ENCODE peak calls at places on chromosomes 5 and 9, in four cellular contexts. N, Q, W and F are unnamed samples.
A peak's percentile ranks its signal among the peaks of the same experiment; 100 is the strongest.

GRCh38 chr5:95924720-95925119 is 36.9 kb downstream of the ELL2 start:
- DNase-seq in N (peak; percentile 92), Q (peak; percentile 89), W (peak; percentile 51), F (no peak)

GRCh38 chr9:93126825-93127368 is 7.2 kb downstream of the NINJ1 start:
- DNase-seq in N (peak; percentile 32), Q (no peak), W (no peak), F (no peak)

GRCh38 chr9:125536184-125537152 is 170.5 kb downstream of the MAPKAP1 start:
- DNase-seq in N (peak; percentile 58), Q (no peak), W (no peak), F (no peak)

GRCh38 chr9:120946259-120946658 is 19.7 kb upstream of the TRAF1 start:
- DNase-seq in N (peak; percentile 42), Q (no peak), W (no peak), F (no peak)

GRCh38 chr9:124110307-124110915 is 98.8 kb downstream of the LHX2 start:
- DNase-seq in N (peak; percentile 71), Q (peak; percentile 62), W (no peak), F (peak; percentile 72)

GRCh38 chr9:12464910-12465512 is 228.2 kb upstream of the TYRP1 start:
- DNase-seq in N (peak; percentile 20), Q (peak; percentile 28), W (no peak), F (peak; percentile 30)

GRCh38 chr5:31921852-31922305 is 252.2 kb downstream of the GOLPH3 start:
- DNase-seq in N (peak; percentile 84), Q (no peak), W (no peak), F (no peak)

GRCh38 chr9:121019282-121019681 is 30.8 kb downstream of the C5 start:
- DNase-seq in N (no peak), Q (no peak), W (no peak), F (no peak)

GRCh38 chr5:114097570-114097969 is 264.3 kb upstream of the KCNN2 start:
- DNase-seq in N (no peak), Q (no peak), W (no peak), F (no peak)

GRCh38 chr9:120996409-120996808 is 53.7 kb downstream of the C5 start:
- DNase-seq in N (no peak), Q (no peak), W (no peak), F (no peak)

GRCh38 chr9:128369024-128369706 is 2.0 kb upstream of the URM1 start:
- DNase-seq in N (no peak), Q (no peak), W (no peak), F (no peak)

GRCh38 chr5:59587489-59588337 is 305.8 kb downstream of the PDE4D start:
- DNase-seq in N (peak; percentile 60), Q (no peak), W (no peak), F (no peak)
- H3K4me3 ChIP-seq in N (peak overlapping the region; percentile 10), Q (no peak overlapping the region), W (no peak overlapping the region), F (no peak overlapping the region)

GRCh38 chr9:133386338-133386737 is 10.2 kb downstream of the STKLD1 start:
- DNase-seq in N (no peak), Q (no peak), W (no peak), F (no peak)
- H3K4me3 ChIP-seq in N (no peak overlapping the region), Q (no peak overlapping the region), W (no peak overlapping the region), F (no peak overlapping the region)

GRCh38 chr9:89477811-89478583 is 19.9 kb downstream of the SEMA4D start:
- DNase-seq in N (peak; percentile 84), Q (peak; percentile 47), W (no peak), F (peak; percentile 97)

GRCh38 chr9:89476546-89476945 is 21.4 kb downstream of the SEMA4D start:
- DNase-seq in N (no peak), Q (no peak), W (no peak), F (no peak)

GRCh38 chr9:89478821-89479668 is 18.9 kb downstream of the SEMA4D start:
- DNase-seq in N (no peak), Q (no peak), W (no peak), F (no peak)

GRCh38 chr9:89475891-89476440 is 21.9 kb downstream of the SEMA4D start:
- DNase-seq in N (no peak), Q (no peak), W (no peak), F (no peak)

GRCh38 chr9:89477395-89477794 is 20.5 kb downstream of the SEMA4D start:
- DNase-seq in N (no peak), Q (no peak), W (no peak), F (no peak)
- H3K4me3 ChIP-seq in N (no peak overlapping the region), Q (no peak overlapping the region), W (no peak overlapping the region), F (peak overlapping the region; percentile 29)

DNA sequence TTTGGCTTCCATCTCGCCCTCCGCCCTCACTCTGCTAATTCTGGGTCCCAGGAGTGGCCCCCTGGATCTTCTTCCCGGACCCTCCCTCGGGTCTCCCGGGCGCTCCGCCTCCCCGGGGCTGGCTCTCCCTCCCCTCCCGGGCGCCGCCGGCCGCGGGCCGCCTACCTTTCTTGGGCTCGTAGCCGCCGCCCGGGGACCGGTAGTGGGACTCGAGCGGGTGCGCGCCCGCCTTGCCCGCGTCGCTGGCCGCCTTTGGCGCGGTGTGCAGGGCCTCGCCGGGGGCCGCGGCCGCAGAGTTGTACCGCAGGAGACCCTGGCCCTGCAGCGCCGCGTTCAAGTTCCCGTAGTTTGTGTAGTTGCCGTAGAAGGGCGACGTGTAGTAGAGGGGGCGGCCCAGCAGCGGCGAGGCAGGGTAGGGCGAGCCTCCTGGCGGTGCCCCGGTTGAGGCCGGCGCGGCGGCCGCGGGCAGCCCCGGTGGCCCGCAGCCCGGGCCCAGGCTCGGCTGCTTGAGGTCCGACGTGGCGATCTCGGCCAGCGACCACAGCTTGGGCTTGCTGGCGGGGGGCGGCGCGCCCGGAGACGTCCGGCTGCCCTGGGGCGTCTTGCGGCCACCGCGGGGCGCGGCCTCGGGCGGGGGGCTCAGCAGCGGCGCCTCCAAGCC is 3.2 kb downstream of the IRX2 start:
- DNase-seq in N (no peak), Q (no peak), W (no peak), F (no peak)
- H3K4me3 ChIP-seq in N (no peak overlapping the region), Q (no peak overlapping the region), W (no peak overlapping the region), F (no peak overlapping the region)

DNA sequence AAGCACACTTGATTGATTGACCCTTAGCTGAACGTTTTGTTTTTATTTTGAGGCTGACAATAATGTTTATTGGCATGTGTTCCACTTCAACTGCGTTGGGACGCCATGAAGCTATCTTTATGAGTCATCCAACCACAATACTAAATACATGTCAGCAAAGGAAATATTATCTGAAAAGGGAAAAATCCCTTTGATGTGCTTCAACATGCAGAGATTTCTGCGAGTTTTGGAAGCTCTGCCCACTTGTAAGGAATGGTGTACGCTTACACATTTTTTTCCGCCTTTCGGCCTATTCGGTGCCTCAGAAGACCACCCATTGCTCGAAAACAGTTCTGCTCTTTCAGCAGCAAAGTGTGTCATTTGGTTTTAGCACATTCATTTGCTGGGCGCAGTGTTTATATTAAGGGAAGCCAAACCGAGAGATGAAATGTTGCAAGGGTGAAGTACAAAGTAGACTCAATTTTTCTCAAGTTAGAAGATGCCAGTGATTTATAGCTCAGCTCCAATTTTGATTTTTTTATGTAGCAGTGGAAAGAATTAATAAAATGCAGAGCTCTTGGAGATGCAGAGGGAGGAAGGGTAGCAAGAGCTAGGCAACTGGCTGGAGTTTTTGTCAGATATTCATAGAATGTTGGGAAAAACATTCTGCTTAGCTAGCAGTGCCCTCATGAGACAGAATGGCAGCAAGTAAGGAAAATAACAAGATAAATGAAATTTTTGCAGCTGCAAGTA is 68.9 kb downstream of the PRDM6 start:
- DNase-seq in N (peak; percentile 84), Q (no peak), W (no peak), F (no peak)
- H3K4me3 ChIP-seq in N (peak overlapping the region; percentile 23), Q (no peak overlapping the region), W (no peak overlapping the region), F (no peak overlapping the region)